ENCODE peak calls at places on chromosome 5, in seven cellular contexts. P, I, C, K, V, M and O are unnamed samples. For H3K27me3, the result is how much of the 10 kb centered on the place peaks cover.

GRCh38 chr5:78496373-78496772 is 136.0 kb downstream of the SCAMP1 start:
- DNase-seq in P (no peak), I (peak), C (peak), K (peak), V (no peak), M (no peak), O (no peak)

GRCh38 chr5:87311400-87312279 is 44.0 kb downstream of the RASA1 start:
- DNase-seq in P (no peak), M (no peak), I (no peak), V (no peak), K (no peak), C (no peak), O (no peak)

GRCh38 chr5:179595916-179596315 is 27.6 kb downstream of the HNRNPH1 start:
- DNase-seq in I (peak), P (no peak), M (no peak), C (no peak), K (peak), V (no peak), O (no peak)

GRCh38 chr5:16933337-16933736 is 2.8 kb downstream of the MYO10 start:
- DNase-seq in C (no peak), V (no peak), P (no peak), M (no peak), K (no peak), I (no peak), O (no peak)

GRCh38 chr5:133888625-133888991 is 79.8 kb downstream of the C5orf15 start:
- DNase-seq in K (no peak), I (no peak), M (no peak), V (no peak), C (no peak), P (no peak), O (no peak)

GRCh38 chr5:155883966-155884555 is 442.9 kb upstream of the SGCD start:
- DNase-seq in M (no peak), C (no peak), P (no peak), I (no peak), V (no peak), K (peak), O (no peak)

GRCh38 chr5:67268233-67269011 is 71.8 kb upstream of the CD180 start:
- DNase-seq in P (peak), I (peak), V (peak), M (no peak), C (peak), K (peak), O (peak)

GRCh38 chr5:105688227-105688807 is 1982.4 kb downstream of the EFNA5 start:
- DNase-seq in K (no peak), I (no peak), M (no peak), P (no peak), C (no peak), V (no peak), O (no peak)

GRCh38 chr5:150161242-150162141 is 5.1 kb upstream of the CDX1 start:
- DNase-seq in P (peak), C (peak), M (peak), I (peak), K (peak), V (peak), O (no peak)

GRCh38 chr5:69368458-69369368 is 607 bp downstream of the AK6 start:
- DNase-seq in C (no peak), K (peak), I (peak), M (peak), P (no peak), V (no peak), O (no peak)

GRCh38 chr5:69364414-69364813 is 4.9 kb downstream of the AK6 start:
- DNase-seq in I (peak), K (no peak), C (no peak), M (no peak), P (no peak), V (no peak), O (no peak)

GRCh38 chr5:69364850-69365249 is 4.5 kb downstream of the AK6 start:
- DNase-seq in M (no peak), K (no peak), I (no peak), V (no peak), P (no peak), C (no peak), O (no peak)

GRCh38 chr5:69369369-69370121 is at the start of the genes AK6, RAD17 and TAF9:
- DNase-seq in M (peak), P (peak), C (peak), V (peak), K (peak), I (peak), O (peak)

DNA sequence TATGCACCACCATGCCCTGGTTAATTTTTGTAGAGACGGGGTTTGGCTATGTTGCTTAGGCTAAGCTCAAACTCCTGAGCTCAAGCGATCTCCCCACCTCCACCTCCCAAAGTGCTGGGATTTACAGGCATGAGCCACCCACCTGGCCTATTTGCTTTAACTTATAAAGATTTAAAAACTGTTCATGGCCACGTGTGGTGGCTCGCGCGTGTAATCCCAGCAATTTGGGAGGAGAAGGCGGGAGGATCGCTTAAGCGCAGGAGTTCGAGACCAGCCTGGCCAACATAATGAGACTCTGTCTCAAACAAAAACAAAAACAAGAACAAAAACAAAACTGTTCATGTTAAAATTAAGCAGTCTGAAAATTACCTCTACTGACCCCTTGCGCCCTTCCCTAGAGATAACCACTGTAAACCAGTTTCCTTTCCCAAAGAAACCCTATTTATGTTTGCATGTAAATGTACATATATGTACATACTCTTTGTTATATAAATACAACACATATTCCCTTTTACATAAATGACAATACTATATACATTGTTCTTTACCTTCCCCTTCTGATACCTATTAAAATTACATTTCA is 1.5 kb downstream of the AK6 start:
- DNase-seq in C (no peak), V (no peak), M (no peak), I (no peak), K (no peak), P (no peak), O (no peak)
- TF ChIP-seq CTCF in C (no peak), V (no peak), M (no peak), I (no peak), K (no peak), P (no peak), O (no peak)

GRCh38 chr5:145543968-145544367 is 291.2 kb downstream of the PRELID2 start:
- DNase-seq in M (no peak), C (no peak), P (no peak), K (no peak), I (no peak), V (no peak), O (no peak)
- H3K4me3 ChIP-seq in M (no peak), C (no peak), P (no peak), K (no peak), I (no peak), V (no peak), O (no peak)

GRCh38 chr5:159249158-159249557 is 13.9 kb upstream of the UBLCP1 start:
- DNase-seq in I (no peak), K (no peak), P (no peak), C (no peak), M (no peak), V (no peak), O (no peak)

GRCh38 chr5:159257629-159258283 is 5.3 kb upstream of the UBLCP1 start:
- DNase-seq in M (no peak), I (no peak), C (no peak), V (no peak), P (no peak), K (no peak), O (no peak)

GRCh38 chr5:159257007-159257406 is 6.1 kb upstream of the UBLCP1 start:
- DNase-seq in C (no peak), V (no peak), K (no peak), M (no peak), P (no peak), I (no peak), O (no peak)

DNA sequence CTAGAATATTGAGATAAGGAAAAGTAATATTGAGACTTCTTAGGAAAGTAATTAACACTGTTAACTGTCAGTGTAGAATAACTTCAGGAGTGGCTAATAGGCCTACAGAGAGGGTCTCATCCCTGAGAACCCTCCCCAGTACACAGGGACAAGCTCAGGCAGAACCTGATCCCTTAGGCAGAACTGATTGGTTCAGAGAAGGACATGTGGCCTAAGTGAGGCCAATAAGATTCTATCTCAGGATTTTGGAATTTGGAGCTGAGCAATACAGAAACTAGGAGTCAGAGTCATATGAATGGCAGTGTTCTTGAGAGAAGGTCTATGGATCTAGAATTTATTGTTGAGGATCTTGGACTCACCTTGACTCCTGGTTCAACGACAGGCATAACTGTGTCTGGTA is 10.9 kb upstream of the UBLCP1 start:
- DNase-seq in V (no peak), C (no peak), M (no peak), I (no peak), K (no peak), P (no peak), O (no peak)
- H3K27me3 ChIP-seq in V (under half), C (under half), M (under half), I (under half), K (under half), P (under half), O (under half)

GRCh38 chr5:152723482-152723881 is 318.4 kb upstream of the NMUR2 start:
- DNase-seq in C (no peak), K (no peak), P (no peak), I (no peak), V (no peak), M (no peak), O (no peak)
- TF ChIP-seq CTCF in C (no peak), K (no peak), P (no peak), I (no peak), V (no peak), M (no peak), O (no peak)